ENCODE peak calls at places on chromosomes 12 and 14, in five cellular contexts. One of them, this sample, is unnamed.

GRCh38 chr12:129486931-129487330 is 416.9 kb downstream of the TMEM132D start:
- DNase-seq in CD8-positive, alpha-beta memory T cell: no peak
- DNase-seq in stimulated activated CD8-positive, alpha-beta memory T cell treated with anti-CD3 and anti-CD28 coated beads, Interleukin-4, amount 100 ng/mL, for 4 hours: no peak
- DNase-seq in astrocyte of the spinal cord: no peak
- DNase-seq in amniotic stem cell: no peak
- DNase-seq in this sample: no peak

GRCh38 chr12:21939435-21939834 is 1.8 kb downstream of the ABCC9 start:
- DNase-seq in amniotic stem cell: no peak
- DNase-seq in astrocyte of the spinal cord: no peak
- DNase-seq in CD8-positive, alpha-beta memory T cell: no peak
- DNase-seq in stimulated activated CD8-positive, alpha-beta memory T cell treated with anti-CD3 and anti-CD28 coated beads, Interleukin-4, amount 100 ng/mL, for 4 hours: no peak
- DNase-seq in this sample: no peak

GRCh38 chr12:131053567-131053966 is 99.9 kb downstream of the ADGRD1 start:
- DNase-seq in astrocyte of the spinal cord: no peak
- DNase-seq in stimulated activated CD8-positive, alpha-beta memory T cell treated with anti-CD3 and anti-CD28 coated beads, Interleukin-4, amount 100 ng/mL, for 4 hours: no peak
- DNase-seq in amniotic stem cell: no peak
- DNase-seq in CD8-positive, alpha-beta memory T cell: no peak
- DNase-seq in this sample: no peak

GRCh38 chr12:82366182-82366581 is 7.9 kb downstream of the METTL25 start:
- DNase-seq in amniotic stem cell: no peak
- DNase-seq in CD8-positive, alpha-beta memory T cell: no peak
- DNase-seq in stimulated activated CD8-positive, alpha-beta memory T cell treated with anti-CD3 and anti-CD28 coated beads, Interleukin-4, amount 100 ng/mL, for 4 hours: no peak
- DNase-seq in astrocyte of the spinal cord: no peak
- DNase-seq in this sample: no peak

GRCh38 chr12:89895591-89895990 is 187.0 kb upstream of the ATP2B1 start:
- DNase-seq in CD8-positive, alpha-beta memory T cell: no peak
- DNase-seq in amniotic stem cell: no peak
- DNase-seq in stimulated activated CD8-positive, alpha-beta memory T cell treated with anti-CD3 and anti-CD28 coated beads, Interleukin-4, amount 100 ng/mL, for 4 hours: no peak
- DNase-seq in astrocyte of the spinal cord: no peak
- DNase-seq in this sample: no peak

GRCh38 chr12:26319511-26319910 is 124.1 kb downstream of the SSPN start:
- DNase-seq in CD8-positive, alpha-beta memory T cell: no peak
- DNase-seq in stimulated activated CD8-positive, alpha-beta memory T cell treated with anti-CD3 and anti-CD28 coated beads, Interleukin-4, amount 100 ng/mL, for 4 hours: no peak
- DNase-seq in astrocyte of the spinal cord: peak
- DNase-seq in amniotic stem cell: no peak
- DNase-seq in this sample: peak

GRCh38 chr14:100091386-100091785 is 26.2 kb downstream of the EVL start:
- DNase-seq in astrocyte of the spinal cord: no peak
- DNase-seq in amniotic stem cell: no peak
- DNase-seq in stimulated activated CD8-positive, alpha-beta memory T cell treated with anti-CD3 and anti-CD28 coated beads, Interleukin-4, amount 100 ng/mL, for 4 hours: no peak
- DNase-seq in CD8-positive, alpha-beta memory T cell: no peak
- DNase-seq in this sample: no peak

GRCh38 chr14:76647699-76648298 is 113.5 kb upstream of the VASH1 start:
- DNase-seq in CD8-positive, alpha-beta memory T cell: no peak
- DNase-seq in amniotic stem cell: no peak
- DNase-seq in stimulated activated CD8-positive, alpha-beta memory T cell treated with anti-CD3 and anti-CD28 coated beads, Interleukin-4, amount 100 ng/mL, for 4 hours: no peak
- DNase-seq in astrocyte of the spinal cord: peak
- DNase-seq in this sample: peak

GRCh38 chr14:63045234-63045611 is at the start of gene KCNH5:
- DNase-seq in amniotic stem cell: no peak
- DNase-seq in CD8-positive, alpha-beta memory T cell: no peak
- DNase-seq in stimulated activated CD8-positive, alpha-beta memory T cell treated with anti-CD3 and anti-CD28 coated beads, Interleukin-4, amount 100 ng/mL, for 4 hours: no peak
- DNase-seq in astrocyte of the spinal cord: peak
- DNase-seq in this sample: peak